ENCODE peak calls at places on chromosome 5, in ten cellular contexts. V, Y, F, Z, G, E, X, B, A and L are unnamed samples.
A peak's percentile ranks its signal among the peaks of the same experiment; 100 is the strongest.

GRCh38 chr5:59654691-59655090 is 238.8 kb downstream of the PDE4D start:
- DNase-seq in Y (no peak), G (no peak), A (no peak), F (no peak), X (no peak), Z (no peak), B (no peak), E (peak; percentile 18), V (no peak), L (no peak)

GRCh38 chr5:72606525-72606924 is 99.3 kb upstream of the ZNF366 start:
- DNase-seq in Y (no peak), E (no peak), X (no peak), A (no peak), F (no peak), V (no peak), G (no peak), Z (no peak), B (no peak), L (no peak)

GRCh38 chr5:111602817-111603445 is 90.6 kb upstream of the STARD4 start:
- DNase-seq in B (no peak), Y (no peak), E (no peak), Z (no peak), V (peak; percentile 59), A (no peak), F (no peak), X (no peak), G (no peak), L (no peak)

GRCh38 chr5:17187401-17187800 is 30.0 kb upstream of the BASP1 start:
- DNase-seq in E (peak; percentile 75), Z (no peak), F (no peak), V (no peak), Y (no peak), A (no peak), B (no peak), X (no peak), G (no peak), L (no peak)

GRCh38 chr5:119367502-119368237 is 11.9 kb downstream of the TNFAIP8 start:
- DNase-seq in A (no peak), B (no peak), X (no peak), V (no peak), G (no peak), Y (no peak), F (no peak), Z (no peak), E (peak; percentile 85), L (no peak)

GRCh38 chr5:71865202-71865601 is 146.1 kb downstream of the CARTPT start:
- DNase-seq in Z (no peak), F (no peak), G (no peak), X (no peak), A (no peak), V (no peak), E (peak; percentile 73), B (no peak), Y (no peak), L (no peak)

GRCh38 chr5:100890514-100891008 is 12.5 kb downstream of the ST8SIA4 start:
- DNase-seq in A (no peak), Y (no peak), V (no peak), E (no peak), F (no peak), X (no peak), B (no peak), G (no peak), Z (no peak), L (no peak)

GRCh38 chr5:141604318-141604717 is 14.5 kb downstream of the DIAPH1 start:
- DNase-seq in A (peak; percentile 27), X (no peak), V (peak; percentile 87), Z (no peak), F (peak; percentile 87), B (no peak), Y (peak; percentile 62), G (no peak), E (peak; percentile 93), L (no peak)

GRCh38 chr5:6712136-6712581 is 1.1 kb upstream of the TENT4A start:
- DNase-seq in E (peak; percentile 51), Y (peak; percentile 72), Z (peak; percentile 46), B (peak; percentile 58), G (peak; percentile 80), A (peak; percentile 48), F (no peak), V (no peak), X (peak; percentile 34), L (no peak)

GRCh38 chr5:109964136-109964535 is 274.4 kb downstream of the MAN2A1 start:
- DNase-seq in V (peak; percentile 12), G (no peak), Y (no peak), A (no peak), F (no peak), Z (no peak), X (no peak), E (peak; percentile 24), B (no peak), L (no peak)

GRCh38 chr5:101292199-101292598 is 389.1 kb upstream of the ST8SIA4 start:
- DNase-seq in G (no peak), E (no peak), Y (no peak), V (no peak), X (no peak), F (no peak), A (no peak), B (no peak), Z (no peak), L (no peak)

GRCh38 chr5:117102591-117102990 is 528.0 kb upstream of the SEMA6A start:
- DNase-seq in X (no peak), V (no peak), Y (no peak), B (no peak), A (no peak), E (no peak), Z (no peak), G (no peak), F (no peak), L (no peak)

GRCh38 chr5:69414885-69415583 is at the start of gene MARVELD2:
- DNase-seq in G (peak; percentile 97), F (no peak), A (peak; percentile 37), B (peak; percentile 69), X (peak; percentile 96), Z (peak; percentile 63), V (peak; percentile 26), E (peak; percentile 93), Y (peak; percentile 96), L (peak; percentile 79)

GRCh38 chr5:173554038-173554955 is 62.2 kb downstream of the BOD1 start:
- DNase-seq in Z (no peak), G (no peak), E (no peak), X (no peak), A (no peak), V (no peak), B (no peak), F (no peak), Y (no peak), L (no peak)

GRCh38 chr5:134226441-134227192 is 744 bp upstream of the PPP2CA start:
- DNase-seq in Z (no peak), F (no peak), B (no peak), V (no peak), X (no peak), Y (peak; percentile 91), A (peak; percentile 78), E (peak; percentile 31), G (no peak), L (no peak)

GRCh38 chr5:134227786-134228185 is 1.9 kb upstream of the PPP2CA start:
- DNase-seq in B (no peak), F (no peak), Z (no peak), E (no peak), X (no peak), G (no peak), A (no peak), V (no peak), Y (no peak), L (no peak)

GRCh38 chr5:134225780-134226440 is at the start of gene PPP2CA:
- DNase-seq in F (peak; percentile 95), V (peak; percentile 92), A (peak; percentile 99), G (peak; percentile 100), B (peak; percentile 99), Y (peak; percentile 99), X (peak; percentile 98), Z (peak; percentile 98), E (peak; percentile 99), L (peak; percentile 90)

GRCh38 chr5:134228624-134229023 is 2.8 kb upstream of the PPP2CA start:
- DNase-seq in X (no peak), V (no peak), Y (no peak), A (no peak), Z (no peak), B (no peak), F (no peak), E (no peak), G (no peak), L (no peak)

GRCh38 chr5:134227259-134227658 is 1.4 kb upstream of the PPP2CA start:
- DNase-seq in A (no peak), X (no peak), Y (no peak), G (peak; percentile 83), Z (no peak), V (no peak), E (peak; percentile 36), B (no peak), F (no peak), L (no peak)
- TF ChIP-seq CTCF in A (no peak), X (no peak), Y (no peak), G (peak; percentile 50), Z (no peak), V (no peak), E (no peak), B (no peak), F (no peak), L (no peak)

DNA sequence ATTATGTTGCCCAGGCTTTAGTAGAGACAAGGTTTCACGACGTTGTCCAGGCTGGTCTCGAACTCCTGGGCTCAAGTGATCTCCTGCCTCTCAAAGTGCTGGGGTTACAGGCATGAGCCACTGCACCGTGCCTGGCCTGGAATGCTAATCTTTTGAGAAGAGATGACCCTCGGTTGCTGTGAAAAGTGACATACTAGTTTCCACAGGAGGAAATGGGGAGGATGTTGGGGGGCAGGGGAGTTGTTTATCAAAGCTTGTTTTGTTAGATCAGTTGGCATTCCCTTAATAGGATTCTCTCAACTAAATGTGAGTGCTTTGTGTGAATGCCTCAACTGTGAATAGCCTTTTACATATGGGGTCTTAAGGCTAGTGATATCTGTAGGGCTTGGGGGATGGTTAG is 16.4 kb upstream of the MATR3 start:
- DNase-seq in F (no peak), E (no peak), B (no peak), V (no peak), A (no peak), Z (no peak), Y (no peak), X (no peak), G (no peak), L (no peak)
- H3K4me3 ChIP-seq in F (peak overlapping the region; percentile 87), E (no peak overlapping the region), B (no peak overlapping the region), V (no peak overlapping the region), A (no peak overlapping the region), Z (no peak overlapping the region), Y (no peak overlapping the region), X (no peak overlapping the region), G (peak overlapping the region; percentile 96), L (peak overlapping the region; percentile 98)

DNA sequence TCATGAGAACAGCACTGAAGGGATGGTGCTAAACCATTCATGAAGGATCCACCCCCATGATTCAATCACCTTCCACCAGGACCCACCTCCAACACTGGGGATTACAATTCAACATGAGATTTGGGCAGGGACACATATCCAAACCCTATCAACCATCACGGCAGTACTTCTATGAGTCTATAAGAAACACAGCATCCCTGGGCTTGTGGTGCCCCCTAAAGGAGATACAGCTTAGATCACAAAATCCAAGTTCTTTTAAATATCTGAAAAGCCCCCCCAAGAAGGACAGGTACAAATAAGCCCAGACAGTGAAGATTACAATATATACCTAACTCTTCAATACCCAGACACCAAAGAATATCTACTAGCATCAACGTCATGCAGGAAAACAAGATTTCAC is 233.7 kb upstream of the ADRA1B start:
- DNase-seq in V (no peak), F (no peak), Y (no peak), Z (no peak), X (no peak), G (no peak), A (no peak), E (no peak), B (no peak), L (no peak)
- TF ChIP-seq CTCF in V (no peak), F (no peak), Y (no peak), Z (peak; percentile 13), X (no peak), G (peak; percentile 57), A (no peak), E (no peak), B (no peak), L (no peak)

GRCh38 chr5:96516631-96517071 is 83.6 kb upstream of the PCSK1 start:
- DNase-seq in B (no peak), F (no peak), Y (no peak), X (no peak), Z (no peak), E (no peak), A (no peak), V (no peak), G (no peak), L (no peak)
- H3K4me3 ChIP-seq in B (no peak overlapping the region), F (no peak overlapping the region), Y (no peak overlapping the region), X (no peak overlapping the region), Z (no peak overlapping the region), E (no peak overlapping the region), A (no peak overlapping the region), V (no peak overlapping the region), G (no peak overlapping the region), L (no peak overlapping the region)